ENCODE peak calls at places on chromosomes 2 and 18, in eight cellular contexts. C is pancreas, W is endothelial cell of umbilical vein, J is HFF-Myc, Y is NCI-H2171 treated with DMSO at 0.1 percent for 48 hours, Z is IMR-90, K is HS-27A, L is AML-193. X is an unnamed sample.

GRCh38 chr18:74905245-74905644 is 303.7 kb downstream of the PTGR3 start:
- DNase-seq in C (no peak), W (no peak), J (no peak), Y (no peak), Z (no peak), K (no peak), L (no peak), X (no peak)

GRCh38 chr18:12944724-12945123 is 3.1 kb upstream of the SEH1L start:
- DNase-seq in C (peak), W (no peak), J (no peak), Y (no peak), Z (no peak), K (no peak), L (no peak), X (peak)

GRCh38 chr18:42734520-42734919 is 381.0 kb downstream of the RIT2 start:
- DNase-seq in C (no peak), W (no peak), J (no peak), Y (no peak), Z (no peak), K (no peak), L (no peak), X (no peak)

GRCh38 chr2:239873656-239874635 is 151.2 kb downstream of the NDUFA10 start:
- DNase-seq in C (no peak), W (no peak), J (no peak), Y (no peak), Z (no peak), K (no peak), L (no peak), X (no peak)

GRCh38 chr2:39837856-39838453 is 58.9 kb upstream of the THUMPD2 start:
- DNase-seq in C (peak), W (peak), J (no peak), Y (peak), Z (peak), K (no peak), L (peak), X (peak)

GRCh38 chr2:199717587-199717907 is 133.4 kb downstream of the FTCDNL1 start:
- DNase-seq in C (no peak), W (no peak), J (no peak), Y (no peak), Z (no peak), K (no peak), L (no peak), X (no peak)

GRCh38 chr2:196836440-196836839 is 27.3 kb upstream of the C2orf66 start:
- DNase-seq in C (no peak), W (peak), J (no peak), Y (no peak), Z (peak), K (no peak), L (no peak), X (no peak)

GRCh38 chr18:42514522-42514921 is 559.5 kb downstream of the PIK3C3 start:
- DNase-seq in C (no peak), W (no peak), J (no peak), Y (no peak), Z (no peak), K (peak), L (no peak), X (peak)

GRCh38 chr2:190344275-190344827 is 962 bp downstream of the INPP1 start:
- DNase-seq in C (no peak), W (peak), J (no peak), Y (no peak), Z (no peak), K (no peak), L (peak), X (no peak)

GRCh38 chr2:240386321-240386720 is 49.1 kb upstream of the GPC1 start:
- DNase-seq in C (peak), W (no peak), J (no peak), Y (peak), Z (no peak), K (no peak), L (no peak), X (no peak)

GRCh38 chr2:75592028-75592427 is 31.3 kb upstream of the EVA1A start:
- DNase-seq in C (no peak), W (peak), J (no peak), Y (no peak), Z (peak), K (no peak), L (no peak), X (no peak)

GRCh38 chr2:65637061-65637460 is 204.7 kb upstream of the SPRED2 start:
- DNase-seq in C (no peak), W (no peak), J (no peak), Y (no peak), Z (no peak), K (no peak), L (no peak), X (no peak)

GRCh38 chr18:25594351-25594750 is 242.4 kb upstream of the ZNF521 start:
- DNase-seq in C (no peak), W (no peak), J (no peak), Y (no peak), Z (peak), K (peak), L (no peak), X (peak)

GRCh38 chr2:188693771-188694170 is 280.4 kb upstream of the COL3A1 start:
- DNase-seq in C (no peak), W (no peak), J (no peak), Y (no peak), Z (no peak), K (no peak), L (no peak), X (no peak)

GRCh38 chr2:50743471-50743870 is 288.5 kb downstream of the NRXN1 start:
- DNase-seq in C (no peak), W (no peak), J (no peak), Y (no peak), Z (no peak), K (no peak), L (no peak), X (no peak)

GRCh38 chr18:14025306-14025940 is 106.8 kb downstream of the ZNF519 start:
- DNase-seq in C (no peak), W (no peak), J (no peak), Y (no peak), Z (no peak), K (no peak), L (no peak), X (no peak)

GRCh38 chr2:184875911-184876310 is 277.6 kb downstream of the ZNF804A start:
- DNase-seq in C (no peak), W (peak), J (no peak), Y (no peak), Z (no peak), K (no peak), L (no peak), X (no peak)

GRCh38 chr2:72979896-72980295 is 62.6 kb downstream of the EMX1 start:
- DNase-seq in C (no peak), W (no peak), J (no peak), Y (no peak), Z (no peak), K (no peak), L (peak), X (no peak)

GRCh38 chr2:188142636-188143035 is 149.0 kb upstream of the GULP1 start:
- DNase-seq in C (no peak), W (peak), J (no peak), Y (no peak), Z (peak), K (no peak), L (no peak), X (no peak)

GRCh38 chr2:169172076-169172735 is 102.8 kb downstream of the DHRS9 start:
- DNase-seq in C (no peak), W (no peak), J (no peak), Y (no peak), Z (no peak), K (peak), L (no peak), X (no peak)

GRCh38 chr2:161223139-161223732 is 63.0 kb downstream of the TANK start:
- DNase-seq in C (no peak), W (peak), J (no peak), Y (peak), Z (peak), K (peak), L (peak), X (no peak)

GRCh38 chr2:239309398-239310245 is 91.2 kb downstream of the HDAC4 start:
- DNase-seq in C (peak), W (no peak), J (no peak), Y (no peak), Z (no peak), K (no peak), L (no peak), X (no peak)

GRCh38 chr18:61998957-61999356 is 106.2 kb upstream of the RNF152 start:
- DNase-seq in C (no peak), W (peak), J (peak), Y (no peak), Z (peak), K (peak), L (no peak), X (peak)

GRCh38 chr2:75424936-75425619 is 135.7 kb downstream of the EVA1A start:
- DNase-seq in C (no peak), W (no peak), J (no peak), Y (no peak), Z (peak), K (peak), L (no peak), X (no peak)

GRCh38 chr2:28206786-28207185 is 185.9 kb upstream of the FOSL2 start:
- DNase-seq in C (no peak), W (peak), J (no peak), Y (peak), Z (no peak), K (no peak), L (no peak), X (peak)

GRCh38 chr2:4140284-4140962 is 437.0 kb downstream of the DCDC2C start:
- DNase-seq in C (peak), W (no peak), J (no peak), Y (peak), Z (no peak), K (no peak), L (no peak), X (no peak)

GRCh38 chr2:173952267-173953046 is 12.7 kb downstream of the SP3 start:
- DNase-seq in C (no peak), W (no peak), J (no peak), Y (no peak), Z (no peak), K (no peak), L (no peak), X (no peak)

GRCh38 chr2:60958800-60959199 is 58.7 kb upstream of the PEX13 start:
- DNase-seq in C (no peak), W (peak), J (no peak), Y (peak), Z (peak), K (no peak), L (no peak), X (peak)

GRCh38 chr2:32496657-32497056 is 131.2 kb upstream of the TTC27 start:
- DNase-seq in C (no peak), W (no peak), J (no peak), Y (no peak), Z (no peak), K (no peak), L (peak), X (no peak)

GRCh38 chr2:8285081-8285480 is 396.8 kb upstream of the ID2 start:
- DNase-seq in C (no peak), W (no peak), J (no peak), Y (no peak), Z (no peak), K (no peak), L (peak), X (no peak)

GRCh38 chr2:181673178-181673577 is 7.1 kb downstream of the NEUROD1 start:
- DNase-seq in C (no peak), W (no peak), J (no peak), Y (peak), Z (no peak), K (no peak), L (no peak), X (no peak)

X was measured in brain microvascular endothelial cell.